ENCODE peak calls at places on chromosomes 5 and 9, in four cellular contexts. F is vagina, J is left ventricle myocardium inferior, N is heart right ventricle. O is an unnamed sample. For H3K27me3 and H3K4me1, the result is how much of the 10 kb centered on the place peaks cover.

GRCh38 chr5:126947146-126948010 is 83.0 kb downstream of the MARCHF3 start:
- DNase-seq in J (no peak), F (no peak), N (no peak), O (no peak)

GRCh38 chr9:5543875-5544702 is 33.8 kb downstream of the PDCD1LG2 start:
- DNase-seq in N (no peak), J (no peak), F (no peak), O (no peak)

GRCh38 chr9:129278391-129279237 is 100.6 kb upstream of the IER5L start:
- DNase-seq in N (no peak), J (peak), F (peak), O (peak)

GRCh38 chr5:168177831-168178450 is 113.5 kb upstream of the WWC1 start:
- DNase-seq in N (peak), F (no peak), J (peak), O (no peak)

GRCh38 chr5:98651715-98652114 is 121.7 kb upstream of the RGMB start:
- DNase-seq in N (no peak), J (no peak), F (no peak), O (no peak)

GRCh38 chr9:14238518-14238917 is 75.4 kb downstream of the NFIB start:
- DNase-seq in N (no peak), F (no peak), J (no peak), O (no peak)

GRCh38 chr9:86885232-86885631 is 62.1 kb downstream of the GAS1 start:
- DNase-seq in J (no peak), N (no peak), F (no peak), O (no peak)

GRCh38 chr9:11159318-11159862 is 546.6 kb upstream of the PTPRD start:
- DNase-seq in N (no peak), F (no peak), J (no peak), O (no peak)

GRCh38 chr9:463455-464125 is 248.9 kb downstream of the DOCK8 start:
- DNase-seq in N (no peak), J (no peak), F (no peak), O (no peak)

GRCh38 chr5:74304536-74304935 is 336.0 kb downstream of the ENC1 start:
- DNase-seq in F (no peak), J (no peak), N (no peak), O (no peak)

GRCh38 chr9:98288876-98289275 is 33.4 kb upstream of the TBC1D2 start:
- DNase-seq in N (no peak), J (no peak), F (no peak), O (no peak)

GRCh38 chr9:136860933-136861873 is 4.9 kb downstream of the EDF1 start:
- DNase-seq in F (no peak), N (no peak), J (peak), O (no peak)

GRCh38 chr5:139415221-139415861 is 11.5 kb upstream of the SPATA24 start:
- DNase-seq in F (no peak), N (peak), J (peak), O (peak)

GRCh38 chr9:96052703-96053102 is 177.2 kb downstream of the ERCC6L2 start:
- DNase-seq in F (no peak), J (no peak), N (no peak), O (no peak)

GRCh38 chr5:7844901-7845300 is 6.0 kb downstream of the CFAP90 start:
- DNase-seq in N (no peak), F (no peak), J (no peak), O (no peak)

GRCh38 chr5:13356226-13356625 is 588.3 kb downstream of the DNAH5 start:
- DNase-seq in J (no peak), N (no peak), F (no peak), O (no peak)

GRCh38 chr9:304519-305185 is 90.0 kb downstream of the DOCK8 start:
- DNase-seq in J (no peak), F (no peak), N (no peak), O (no peak)

GRCh38 chr5:131214828-131215227 is 44.1 kb downstream of the LYRM7 start:
- DNase-seq in N (no peak), F (no peak), J (no peak), O (no peak)

GRCh38 chr9:5563886-5564285 is 53.6 kb downstream of the PDCD1LG2 start:
- DNase-seq in N (no peak), F (no peak), J (no peak), O (no peak)

GRCh38 chr5:66829826-66830225 is 233.6 kb downstream of the MAST4 start:
- DNase-seq in J (no peak), N (no peak), F (no peak), O (no peak)

GRCh38 chr5:76710991-76711390 is 4.9 kb upstream of the F2R start:
- DNase-seq in F (no peak), N (no peak), J (no peak), O (no peak)

GRCh38 chr5:1005904-1006655 is 2.5 kb upstream of the NKD2 start:
- DNase-seq in N (peak), F (no peak), J (peak), O (no peak)
- H3K27me3 ChIP-seq in N (under half), F (under half), J (under half), O (under half)

DNA sequence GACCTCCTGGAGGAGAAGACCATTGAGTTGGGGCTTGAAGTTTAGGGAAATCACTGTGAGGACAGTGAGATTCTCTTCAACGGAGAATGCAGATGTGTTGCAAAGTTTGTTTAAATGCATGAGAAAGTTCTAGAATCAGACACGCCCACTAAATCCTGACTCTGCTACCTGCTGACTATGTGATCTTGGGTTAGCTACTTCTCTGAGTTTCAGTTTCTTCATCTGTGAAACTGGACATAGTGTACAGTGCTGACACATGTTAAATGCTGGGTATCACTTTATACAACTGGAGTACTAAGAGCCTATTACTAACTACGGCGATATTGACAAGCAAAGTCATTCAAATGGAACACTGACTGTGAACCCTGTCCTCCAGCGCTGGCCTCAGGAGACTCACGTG is 255.5 kb downstream of the HSPA4 start:
- DNase-seq in N (no peak), F (no peak), J (no peak), O (no peak)
- H3K4me3 ChIP-seq in N (no peak), F (no peak), J (no peak), O (no peak)

DNA sequence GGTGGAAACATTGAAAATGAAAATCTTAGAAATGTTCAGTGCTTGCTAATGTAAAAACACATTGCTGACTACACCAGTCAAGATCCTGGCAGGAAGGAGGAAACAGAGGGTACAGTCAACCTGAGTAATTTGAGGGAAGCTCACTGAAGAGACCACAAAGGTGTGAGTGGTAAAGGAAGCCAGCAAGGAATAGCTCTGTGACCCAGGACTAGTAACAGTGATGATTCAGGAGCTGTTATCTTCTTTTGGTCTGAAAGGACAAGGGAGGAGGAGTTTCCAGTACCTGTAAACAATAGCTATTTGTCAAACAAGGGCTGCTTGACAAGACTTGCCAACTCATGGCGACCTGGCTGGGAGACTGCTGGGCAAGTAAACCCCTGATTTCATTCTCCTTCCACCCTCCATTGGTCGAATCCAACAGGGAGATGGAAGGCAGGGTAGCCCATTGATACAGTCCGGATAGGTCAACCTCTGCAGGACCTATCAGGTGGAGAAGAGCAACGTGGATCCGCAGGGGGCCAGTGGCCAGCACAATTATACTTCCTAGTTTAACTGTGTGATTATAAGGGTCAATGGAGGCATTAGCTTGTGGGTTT is 68.1 kb downstream of the MAMDC2 start:
- DNase-seq in N (no peak), J (no peak), F (no peak), O (no peak)
- H3K4me1 ChIP-seq in N (under half), J (under half), F (under half), O (under half)

GRCh38 chr5:1886634-1887399 is 4.1 kb upstream of the IRX4 start:
- DNase-seq in J (no peak), N (peak), F (no peak), O (no peak)
- H3K27me3 ChIP-seq in J (half or more), N (half or more), F (under half), O (under half)

GRCh38 chr5:72871358-72872024 is 55.0 kb downstream of the TNPO1 start:
- DNase-seq in F (no peak), J (no peak), N (no peak), O (no peak)
- H3K4me3 ChIP-seq in F (no peak), J (no peak), N (no peak), O (no peak)

O was measured in pancreas.